ENCODE peak calls at places on chromosomes 12 and 14, in five cellular contexts. N, G, Z, E and M are unnamed samples.

GRCh38 chr12:6827437-6827894 is 741 bp upstream of the P3H3 start:
- DNase-seq in G (peak; percentile 89), E (no peak), Z (peak; percentile 91), N (no peak), M (peak; percentile 50)

GRCh38 chr14:96354246-96354645 is 8.9 kb downstream of the ATG2B start:
- DNase-seq in N (no peak), E (no peak), Z (no peak), G (no peak), M (no peak)

GRCh38 chr14:54446201-54446693 is 5.1 kb upstream of the CNIH1 start:
- DNase-seq in Z (peak; percentile 50), N (no peak), E (no peak), G (no peak), M (no peak)

GRCh38 chr12:52521581-52522266 is 1.5 kb upstream of the KRT5 start:
- DNase-seq in E (no peak), Z (no peak), G (no peak), N (no peak), M (no peak)

GRCh38 chr14:23347406-23348296 is 5.0 kb downstream of the SLC22A17 start:
- DNase-seq in Z (no peak), G (no peak), N (no peak), E (no peak), M (no peak)

GRCh38 chr12:132318135-132318534 is 11.3 kb downstream of the GALNT9 start:
- DNase-seq in N (no peak), E (no peak), G (no peak), Z (peak; percentile 11), M (no peak)

GRCh38 chr12:46205293-46205692 is 63.5 kb downstream of the SLC38A1 start:
- DNase-seq in G (no peak), N (no peak), Z (no peak), E (no peak), M (no peak)

GRCh38 chr12:67750528-67751183 is 102.1 kb downstream of the DYRK2 start:
- DNase-seq in G (no peak), Z (no peak), N (no peak), E (no peak), M (no peak)

GRCh38 chr14:44180975-44181374 is 326.1 kb downstream of the FSCB start:
- DNase-seq in E (no peak), G (no peak), Z (no peak), N (no peak), M (no peak)

GRCh38 chr12:102960766-102961487 is 3.5 kb downstream of the ASCL1 start:
- DNase-seq in Z (no peak), G (no peak), N (no peak), E (no peak), M (peak; percentile 87)

GRCh38 chr14:22981090-22982012 is 1.0 kb downstream of the AJUBA start:
- DNase-seq in E (no peak), G (no peak), N (no peak), Z (no peak), M (no peak)

GRCh38 chr14:22044193-22044592 is 370.6 kb upstream of the OR4E1 start:
- DNase-seq in G (no peak), Z (no peak), N (no peak), E (no peak), M (no peak)